ENCODE peak calls at places on chromosomes 16 and 17, in seven cellular contexts. S is NCI-H748 treated with DMSO at 0.1 percent for 48 hours; Y is NCI-H1417 treated with DMSO at 0.1 percent for 48 hours; K is esophagus squamous epithelium; I is stimulated activated naive CD8-positive, alpha-beta T cell treated with anti-CD3 and anti-CD28 coated beads, Interleukin-15, Interleukin-2, amounts not matched to agents 100 U/mL and 50 U/mL, for 24 hours; X is neural crest cell; O is activated T-cell treated with anti-CD3 and anti-CD28 coated beads, Interleukin-2, amount 50 U/mL, for 4 hours. L is an unnamed sample.

GRCh38 chr17:80880650-80880989 is 111.0 kb upstream of the CHMP6 start:
- DNase-seq in S (no peak), Y (no peak), K (no peak), I (no peak), X (no peak), O (no peak), L (peak; percentile 50)

GRCh38 chr16:84758627-84759026 is 58.8 kb downstream of the USP10 start:
- DNase-seq in S (no peak), Y (no peak), K (no peak), I (no peak), X (no peak), O (no peak), L (no peak)

GRCh38 chr17:3848229-3848628 is 2.2 kb upstream of the NCBP3 start:
- DNase-seq in S (no peak), Y (no peak), K (no peak), I (no peak), X (no peak), O (no peak), L (no peak)

GRCh38 chr16:67805718-67806427 is 487 bp downstream of the RANBP10 start:
- DNase-seq in S (no peak), Y (no peak), K (no peak), I (peak; percentile 15), X (no peak), O (no peak), L (no peak)

GRCh38 chr16:87581867-87582220 is 20.5 kb upstream of the JPH3 start:
- DNase-seq in S (no peak), Y (no peak), K (peak; percentile 7), I (no peak), X (no peak), O (no peak), L (peak; percentile 61)

GRCh38 chr16:89170346-89171215 is 967 bp upstream of the CDH15 start:
- DNase-seq in S (peak; percentile 41), Y (no peak), K (no peak), I (peak; percentile 38), X (no peak), O (no peak), L (peak; percentile 60)

GRCh38 chr16:28181557-28181914 is 30.2 kb downstream of the XPO6 start:
- DNase-seq in S (no peak), Y (no peak), K (no peak), I (no peak), X (no peak), O (no peak), L (no peak)

GRCh38 chr16:88370365-88370764 is 12.4 kb upstream of the ZNF469 start:
- DNase-seq in S (no peak), Y (no peak), K (no peak), I (no peak), X (no peak), O (no peak), L (no peak)

GRCh38 chr16:54431041-54431996 is 144.7 kb upstream of the IRX3 start:
- DNase-seq in S (no peak), Y (no peak), K (no peak), I (no peak), X (no peak), O (no peak), L (peak; percentile 14)

GRCh38 chr17:39687546-39688474 is at the start of gene PGAP3:
- DNase-seq in S (peak; percentile 90), Y (peak; percentile 95), K (no peak), I (peak; percentile 91), X (peak; percentile 72), O (peak; percentile 81), L (peak; percentile 96)

GRCh38 chr17:78896091-78896833 is 6.7 kb downstream of the CEP295NL start:
- DNase-seq in S (no peak), Y (no peak), K (no peak), I (no peak), X (no peak), O (no peak), L (no peak)

GRCh38 chr16:14576532-14576931 is 53.5 kb downstream of the PARN start:
- DNase-seq in S (no peak), Y (no peak), K (no peak), I (no peak), X (no peak), O (no peak), L (no peak)

GRCh38 chr17:73698966-73699365 is 54.7 kb upstream of the SDK2 start:
- DNase-seq in S (no peak), Y (no peak), K (no peak), I (no peak), X (no peak), O (no peak), L (no peak)

GRCh38 chr17:45264430-45264829 is 2.5 kb upstream of the SPATA32 start:
- DNase-seq in S (no peak), Y (no peak), K (no peak), I (no peak), X (no peak), O (no peak), L (no peak)

GRCh38 chr17:3993493-3994220 is 29.4 kb upstream of the ATP2A3 start:
- DNase-seq in S (no peak), Y (no peak), K (no peak), I (no peak), X (no peak), O (no peak), L (no peak)

GRCh38 chr17:72421128-72422092 is 300.6 kb downstream of the SOX9 start:
- DNase-seq in S (no peak), Y (no peak), K (no peak), I (peak; percentile 28), X (no peak), O (no peak), L (peak; percentile 85)

GRCh38 chr17:63834431-63835166 is 7.1 kb upstream of the FTSJ3 start:
- DNase-seq in S (no peak), Y (no peak), K (no peak), I (peak; percentile 69), X (peak; percentile 56), O (peak; percentile 56), L (peak; percentile 91)

GRCh38 chr16:27258241-27258734 is 10.3 kb downstream of the NSMCE1 start:
- DNase-seq in S (no peak), Y (no peak), K (no peak), I (no peak), X (no peak), O (no peak), L (no peak)

GRCh38 chr17:79977711-79978544 is 57.7 kb downstream of the TBC1D16 start:
- DNase-seq in S (no peak), Y (no peak), K (no peak), I (no peak), X (no peak), O (no peak), L (peak; percentile 94)

GRCh38 chr17:59791603-59792457 is 84.4 kb downstream of the VMP1 start:
- DNase-seq in S (no peak), Y (no peak), K (no peak), I (no peak), X (no peak), O (no peak), L (no peak)

GRCh38 chr17:40480501-40481003 is 20.9 kb downstream of the TNS4 start:
- DNase-seq in S (no peak), Y (no peak), K (no peak), I (peak; percentile 86), X (no peak), O (peak; percentile 64), L (no peak)

GRCh38 chr17:60729854-60730253 is 52.2 kb downstream of the BCAS3 start:
- DNase-seq in S (no peak), Y (no peak), K (no peak), I (no peak), X (no peak), O (no peak), L (no peak)

GRCh38 chr17:3961564-3962047 is 2.6 kb downstream of the ATP2A3 start:
- DNase-seq in S (no peak), Y (no peak), K (peak; percentile 40), I (peak; percentile 54), X (no peak), O (peak; percentile 23), L (no peak)

GRCh38 chr16:25143898-25144297 is 32.4 kb downstream of the LCMT1 start:
- DNase-seq in S (no peak), Y (no peak), K (no peak), I (no peak), X (no peak), O (no peak), L (no peak)